ENCODE peak calls at places on chromosomes 2 and 18, in five cellular contexts. X, Y, D, O and B are unnamed samples.

GRCh38 chr2:148201075-148202004 is 180.4 kb downstream of the MBD5 start:
- DNase-seq in X (peak), Y (peak), D (peak), O (peak), B (peak)

GRCh38 chr2:64881037-64881492 is 108.1 kb upstream of the SLC1A4 start:
- DNase-seq in X (no peak), Y (no peak), D (no peak), O (no peak), B (no peak)

GRCh38 chr18:61435064-61435652 is 101.9 kb downstream of the CDH20 start:
- DNase-seq in X (no peak), Y (peak), D (peak), O (peak), B (peak)

GRCh38 chr2:10300997-10301945 is 1.4 kb upstream of the HPCAL1 start:
- DNase-seq in X (no peak), Y (no peak), D (no peak), O (no peak), B (no peak)

GRCh38 chr2:205462681-205463345 is 219.5 kb upstream of the NRP2 start:
- DNase-seq in X (no peak), Y (no peak), D (no peak), O (no peak), B (no peak)

GRCh38 chr2:106614511-106615291 is 127.5 kb downstream of the CD8B2 start:
- DNase-seq in X (no peak), Y (no peak), D (no peak), O (no peak), B (no peak)

GRCh38 chr2:85457877-85458316 is 39.4 kb downstream of the SH2D6 start:
- DNase-seq in X (no peak), Y (no peak), D (no peak), O (no peak), B (no peak)

GRCh38 chr18:53745986-53746385 is 478.5 kb downstream of the MBD2 start:
- DNase-seq in X (no peak), Y (no peak), D (no peak), O (no peak), B (no peak)

GRCh38 chr2:157672129-157672528 is 43.5 kb upstream of the ACVR1C start:
- DNase-seq in X (no peak), Y (no peak), D (no peak), O (no peak), B (no peak)

GRCh38 chr2:62305421-62306176 is 109.7 kb downstream of the B3GNT2 start:
- DNase-seq in X (no peak), Y (no peak), D (peak), O (peak), B (no peak)

GRCh38 chr2:151791545-151791944 is 36.7 kb downstream of the ARL5A start:
- DNase-seq in X (no peak), Y (no peak), D (no peak), O (no peak), B (no peak)

GRCh38 chr2:186422226-186422625 is 63.8 kb upstream of the ZC3H15 start:
- DNase-seq in X (no peak), Y (peak), D (no peak), O (peak), B (no peak)

DNA sequence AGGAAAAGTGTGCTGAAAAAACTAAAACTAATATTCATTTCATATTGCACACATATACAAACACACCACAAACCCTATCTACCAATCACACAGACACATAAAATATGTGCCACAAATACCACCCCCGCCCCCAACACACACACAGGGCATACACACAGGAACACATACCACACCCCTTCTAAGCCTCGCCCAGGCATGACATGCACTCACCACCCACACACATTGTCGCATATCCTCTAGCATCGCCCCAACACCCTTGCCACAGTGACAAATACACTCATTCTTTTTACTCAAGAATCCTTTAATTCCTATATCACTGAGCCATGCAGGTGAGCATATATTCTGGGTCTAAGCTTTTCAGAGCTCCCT is 24.6 kb upstream of the LCLAT1 start:
- DNase-seq in X (no peak), Y (peak), D (peak), O (peak), B (no peak)
- H3K4ac ChIP-seq in X (no peak), Y (peak), D (no peak), O (peak), B (no peak)

DNA sequence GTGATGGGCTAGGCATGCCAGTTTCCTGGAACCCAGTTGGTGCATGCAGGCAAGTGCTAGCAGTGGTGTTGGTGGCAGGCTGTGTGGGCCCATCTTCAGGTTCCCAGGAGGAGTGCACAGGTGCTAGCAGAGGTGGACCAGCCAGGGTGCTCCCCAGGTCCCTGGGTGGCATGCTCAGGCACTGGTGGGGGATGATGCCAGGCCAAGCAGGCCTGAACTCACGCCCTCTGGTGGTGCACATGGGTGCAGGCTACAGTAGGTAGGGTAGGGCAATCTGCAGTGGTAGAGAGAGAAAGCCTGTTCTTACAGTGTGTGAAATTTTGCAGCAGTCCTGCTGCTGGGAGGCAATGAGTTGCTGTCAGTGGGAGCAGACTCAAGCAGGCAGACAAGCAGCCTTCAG is 1651.8 kb downstream of the DPP10 start:
- DNase-seq in X (no peak), Y (no peak), D (peak), O (no peak), B (peak)
- H3K4ac ChIP-seq in X (no peak), Y (no peak), D (peak), O (no peak), B (no peak)

GRCh38 chr2:241295326-241296095 is 20.0 kb downstream of the HDLBP start:
- DNase-seq in X (no peak), Y (no peak), D (no peak), O (no peak), B (no peak)

GRCh38 chr2:241296767-241297166 is 18.7 kb downstream of the HDLBP start:
- DNase-seq in X (no peak), Y (no peak), D (no peak), O (no peak), B (no peak)

GRCh38 chr2:241300000-241300399 is 15.5 kb downstream of the HDLBP start:
- DNase-seq in X (no peak), Y (no peak), D (no peak), O (no peak), B (no peak)

GRCh38 chr2:241302083-241302482 is 13.4 kb downstream of the HDLBP start:
- DNase-seq in X (no peak), Y (no peak), D (no peak), O (no peak), B (no peak)

GRCh38 chr2:241298554-241299165 is 16.8 kb downstream of the HDLBP start:
- DNase-seq in X (no peak), Y (no peak), D (no peak), O (no peak), B (no peak)
- H3K4ac ChIP-seq in X (no peak), Y (no peak), D (no peak), O (no peak), B (no peak)

GRCh38 chr18:11502368-11502767 is 107.0 kb upstream of the SLC35G4 start:
- DNase-seq in X (no peak), Y (peak), D (no peak), O (peak), B (no peak)

GRCh38 chr18:11501352-11501751 is 108.0 kb upstream of the SLC35G4 start:
- DNase-seq in X (no peak), Y (peak), D (no peak), O (no peak), B (no peak)

GRCh38 chr18:11497585-11497984 is 111.8 kb upstream of the SLC35G4 start:
- DNase-seq in X (no peak), Y (peak), D (no peak), O (peak), B (no peak)

GRCh38 chr18:11498821-11499220 is 110.6 kb upstream of the SLC35G4 start:
- DNase-seq in X (no peak), Y (no peak), D (no peak), O (no peak), B (no peak)

GRCh38 chr18:11500153-11501122 is 109.0 kb upstream of the SLC35G4 start:
- DNase-seq in X (no peak), Y (peak), D (peak), O (peak), B (no peak)
- H3K4ac ChIP-seq in X (no peak), Y (peak), D (no peak), O (no peak), B (no peak)

DNA sequence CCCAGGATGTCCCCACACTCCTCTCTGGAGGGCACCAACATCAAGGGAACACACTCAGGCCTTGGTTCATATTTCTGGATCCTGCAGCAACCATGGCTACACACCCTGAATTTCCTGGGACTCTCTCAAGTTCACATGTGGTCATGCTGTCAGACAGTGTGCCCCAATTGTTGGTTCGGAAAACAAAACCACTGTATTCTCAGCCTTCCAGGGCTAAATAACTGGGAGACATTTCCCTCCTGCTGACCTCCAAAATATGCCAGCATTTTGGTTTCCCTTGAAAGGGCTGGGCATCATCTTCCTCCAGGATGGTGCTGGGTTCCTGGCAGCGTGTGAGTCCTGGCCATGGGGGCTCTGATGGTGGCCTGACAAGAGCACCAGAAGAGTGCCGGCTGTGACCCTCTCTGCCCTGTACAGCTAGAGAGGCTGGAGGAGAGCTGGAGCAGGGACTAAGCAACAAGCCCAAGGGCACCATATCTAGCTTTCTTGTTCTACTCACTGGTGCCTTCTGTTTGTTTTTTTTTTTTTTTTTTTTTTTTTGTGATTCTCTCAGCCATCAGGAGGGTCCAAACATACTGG is 37.5 kb upstream of the WIPF1 start:
- DNase-seq in X (no peak), Y (no peak), D (no peak), O (no peak), B (no peak)
- H3K4ac ChIP-seq in X (no peak), Y (no peak), D (no peak), O (peak), B (no peak)

GRCh38 chr18:78722391-78722790 is 257.2 kb upstream of the SALL3 start:
- DNase-seq in X (no peak), Y (no peak), D (no peak), O (no peak), B (no peak)

GRCh38 chr18:78719821-78720220 is 259.8 kb upstream of the SALL3 start:
- DNase-seq in X (no peak), Y (no peak), D (no peak), O (no peak), B (no peak)

GRCh38 chr18:78721281-78721949 is 258.2 kb upstream of the SALL3 start:
- DNase-seq in X (no peak), Y (no peak), D (peak), O (no peak), B (peak)

GRCh38 chr18:78721986-78722385 is 257.6 kb upstream of the SALL3 start:
- DNase-seq in X (no peak), Y (no peak), D (peak), O (no peak), B (peak)

DNA sequence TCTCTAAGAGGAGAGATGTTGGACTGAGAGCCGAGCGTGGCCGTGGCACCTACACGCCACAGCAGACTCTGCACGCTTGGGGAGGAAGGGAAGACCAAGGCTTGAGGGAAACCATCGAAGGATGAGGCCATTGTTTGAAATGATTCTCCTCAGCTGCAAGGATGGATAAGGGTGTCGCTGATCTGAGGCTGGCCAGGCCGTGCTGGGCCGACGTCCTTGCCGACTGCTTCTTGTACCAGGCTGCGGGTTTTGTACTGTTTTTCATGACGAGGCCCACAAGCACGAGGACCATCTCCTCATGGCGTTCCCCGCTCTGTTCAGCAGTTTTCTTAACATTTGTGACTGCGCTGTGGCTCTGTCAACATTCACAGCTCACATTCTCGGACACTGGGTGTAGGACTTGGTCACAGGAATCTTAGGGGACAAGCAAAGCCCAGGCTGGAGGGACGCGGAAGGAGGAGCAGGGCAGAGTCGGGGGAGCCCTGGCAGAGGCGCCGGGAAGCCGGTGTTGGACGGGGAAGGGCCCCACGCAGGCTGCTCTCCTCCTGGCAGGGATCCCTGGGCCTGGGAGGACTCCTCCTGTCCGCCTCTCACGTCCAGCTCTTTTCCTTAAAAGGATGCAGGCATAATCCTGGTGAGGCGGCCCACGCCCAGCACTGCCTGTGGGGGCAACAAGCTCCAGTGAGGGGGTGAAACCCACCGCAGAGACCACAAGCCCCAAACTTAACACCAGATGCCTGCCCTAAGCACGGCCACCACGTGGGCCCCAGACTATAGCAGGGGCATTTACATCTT is 259.0 kb upstream of the SALL3 start:
- DNase-seq in X (no peak), Y (no peak), D (peak), O (no peak), B (no peak)
- H3K4ac ChIP-seq in X (no peak), Y (no peak), D (no peak), O (no peak), B (no peak)

GRCh38 chr2:118764855-118765254 is 82.6 kb downstream of the EN1 start:
- DNase-seq in X (no peak), Y (no peak), D (no peak), O (no peak), B (no peak)

GRCh38 chr2:118761791-118762190 is 85.7 kb downstream of the EN1 start:
- DNase-seq in X (no peak), Y (no peak), D (no peak), O (no peak), B (no peak)

DNA sequence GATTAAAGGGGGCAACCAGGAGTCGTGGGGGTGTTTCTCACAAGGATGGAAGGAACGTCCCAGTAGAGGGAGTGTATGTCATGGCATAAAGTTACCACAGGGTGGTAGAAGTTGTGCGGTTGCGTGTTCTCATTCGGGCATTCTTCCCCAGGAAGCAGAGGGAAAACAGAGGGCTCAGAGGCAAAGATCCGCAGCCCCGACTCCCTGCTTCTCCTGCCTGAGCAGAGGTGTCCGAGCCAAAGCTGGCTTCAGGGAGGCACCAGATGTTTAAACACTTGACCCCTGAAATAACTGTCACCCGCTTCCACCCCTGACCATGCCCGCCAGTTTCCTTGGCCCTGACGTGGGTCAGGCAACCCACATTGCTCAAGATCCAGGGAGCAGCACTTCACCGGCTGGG is 83.7 kb downstream of the EN1 start:
- DNase-seq in X (no peak), Y (no peak), D (peak), O (no peak), B (peak)
- H3K4ac ChIP-seq in X (no peak), Y (no peak), D (no peak), O (no peak), B (no peak)

GRCh38 chr2:109615637-109616144 is 1.5 kb downstream of the SOWAHC start:
- DNase-seq in X (no peak), Y (no peak), D (peak), O (peak), B (peak)
- H3K4ac ChIP-seq in X (no peak), Y (no peak), D (peak), O (no peak), B (no peak)

GRCh38 chr18:3584266-3584665 is 134.3 kb downstream of the TGIF1 start:
- DNase-seq in X (no peak), Y (no peak), D (no peak), O (no peak), B (no peak)
- H3K4ac ChIP-seq in X (no peak), Y (no peak), D (no peak), O (no peak), B (no peak)